ENCODE peak calls at places on chromosomes 12 and 14, in four cellular contexts. P is ascending aorta, Z is cardiac muscle cell, X is mucosa of descending colon. C is an unnamed sample. For H3K4me1 and H3K9me3, the result is how much of the 10 kb centered on the place peaks cover.

GRCh38 chr12:15590180-15590826 is 198.9 kb downstream of the EPS8 start:
- DNase-seq in P (peak), Z (peak), X (no peak), C (peak)

GRCh38 chr12:28409892-28410291 is 219.6 kb downstream of the CCDC91 start:
- DNase-seq in P (no peak), Z (peak), X (no peak), C (no peak)

GRCh38 chr12:108804361-108804949 is 52.9 kb downstream of the SSH1 start:
- DNase-seq in P (peak), Z (peak), X (peak), C (no peak)

GRCh38 chr12:43761535-43761934 is 2.8 kb downstream of the IRAK4 start:
- DNase-seq in P (no peak), Z (no peak), X (no peak), C (no peak)

GRCh38 chr14:37253905-37254304 is 56.2 kb downstream of the MIPOL1 start:
- DNase-seq in P (no peak), Z (peak), X (no peak), C (no peak)

GRCh38 chr12:69999561-69999960 is 174.5 kb downstream of the MYRFL start:
- DNase-seq in P (no peak), Z (no peak), X (no peak), C (no peak)

GRCh38 chr12:124497039-124497438 is 70.4 kb downstream of the NCOR2 start:
- DNase-seq in P (peak), Z (peak), X (no peak), C (peak)

GRCh38 chr12:106986135-106986534 is 811 bp downstream of the MTERF2 start:
- DNase-seq in P (no peak), Z (no peak), X (no peak), C (no peak)

GRCh38 chr12:61452076-61452475 is 808.1 kb upstream of the USP15 start:
- DNase-seq in P (no peak), Z (no peak), X (no peak), C (no peak)

GRCh38 chr12:32290411-32290810 is 108.9 kb upstream of the FGD4 start:
- DNase-seq in P (no peak), Z (peak), X (no peak), C (no peak)

GRCh38 chr14:101451166-101451565 is 110.1 kb upstream of the DIO3 start:
- DNase-seq in P (no peak), Z (no peak), X (no peak), C (no peak)

GRCh38 chr14:94515856-94516255 is 6.6 kb upstream of the SERPINA12 start:
- DNase-seq in P (no peak), Z (no peak), X (no peak), C (no peak)

GRCh38 chr12:119006749-119007148 is 25.4 kb downstream of the SRRM4 start:
- DNase-seq in P (no peak), Z (no peak), X (no peak), C (no peak)

GRCh38 chr14:103728721-103729120 is 13.1 kb downstream of the ZFYVE21 start:
- DNase-seq in P (no peak), Z (no peak), X (peak), C (no peak)

GRCh38 chr14:103728141-103728540 is 12.5 kb downstream of the ZFYVE21 start:
- DNase-seq in P (no peak), Z (no peak), X (peak), C (no peak)

GRCh38 chr14:103725739-103726395 is 10.3 kb downstream of the ZFYVE21 start:
- DNase-seq in P (no peak), Z (no peak), X (no peak), C (no peak)

GRCh38 chr14:103726474-103726873 is 10.9 kb downstream of the ZFYVE21 start:
- DNase-seq in P (no peak), Z (no peak), X (no peak), C (peak)

GRCh38 chr14:103727313-103728000 is 11.8 kb downstream of the ZFYVE21 start:
- DNase-seq in P (no peak), Z (no peak), X (peak), C (no peak)
- H3K4me1 ChIP-seq in P (under half), Z (under half), X (under half), C (under half)

GRCh38 chr12:133234971-133235370 is 706 bp downstream of the ANHX start:
- DNase-seq in P (no peak), Z (no peak), X (no peak), C (no peak)
- H3K9me3 ChIP-seq in P (under half), Z (under half), X (half or more), C (under half)

DNA sequence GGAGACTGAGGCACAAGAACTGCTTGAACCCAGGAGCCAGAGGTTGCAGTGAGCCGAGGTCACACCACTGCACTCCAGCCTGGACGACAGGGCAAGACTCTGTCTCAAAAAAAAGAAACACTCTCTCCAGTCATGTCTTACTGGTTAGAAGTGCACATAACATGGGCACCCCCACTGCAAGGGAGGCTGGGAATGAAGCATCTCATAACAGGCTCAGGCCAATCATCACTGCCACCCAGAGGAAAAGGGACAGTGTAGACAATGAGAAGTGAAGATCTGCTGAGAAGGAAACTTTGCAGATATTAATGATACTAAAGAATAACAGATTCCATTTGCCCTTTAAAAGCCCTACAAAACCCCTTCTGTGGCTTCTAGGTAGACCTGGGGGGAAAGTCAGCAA is 66.9 kb downstream of the ITPK1 start:
- DNase-seq in P (no peak), Z (no peak), X (no peak), C (no peak)
- H3K4me1 ChIP-seq in P (under half), Z (half or more), X (half or more), C (under half)

GRCh38 chr14:23624830-23625404 is 11.2 kb upstream of the DHRS2 start:
- DNase-seq in P (no peak), Z (no peak), X (no peak), C (no peak)
- H3K9me3 ChIP-seq in P (under half), Z (under half), X (under half), C (under half)

GRCh38 chr12:13135336-13136178 is 32.1 kb upstream of the GSG1 start:
- DNase-seq in P (peak), Z (peak), X (peak), C (peak)
- H3K4me1 ChIP-seq in P (under half), Z (under half), X (under half), C (under half)

GRCh38 chr12:56884421-56884820 is 49.8 kb downstream of the SDR9C7 start:
- DNase-seq in P (no peak), Z (no peak), X (no peak), C (no peak)
- H3K9me3 ChIP-seq in P (under half), Z (under half), X (under half), C (under half)

DNA sequence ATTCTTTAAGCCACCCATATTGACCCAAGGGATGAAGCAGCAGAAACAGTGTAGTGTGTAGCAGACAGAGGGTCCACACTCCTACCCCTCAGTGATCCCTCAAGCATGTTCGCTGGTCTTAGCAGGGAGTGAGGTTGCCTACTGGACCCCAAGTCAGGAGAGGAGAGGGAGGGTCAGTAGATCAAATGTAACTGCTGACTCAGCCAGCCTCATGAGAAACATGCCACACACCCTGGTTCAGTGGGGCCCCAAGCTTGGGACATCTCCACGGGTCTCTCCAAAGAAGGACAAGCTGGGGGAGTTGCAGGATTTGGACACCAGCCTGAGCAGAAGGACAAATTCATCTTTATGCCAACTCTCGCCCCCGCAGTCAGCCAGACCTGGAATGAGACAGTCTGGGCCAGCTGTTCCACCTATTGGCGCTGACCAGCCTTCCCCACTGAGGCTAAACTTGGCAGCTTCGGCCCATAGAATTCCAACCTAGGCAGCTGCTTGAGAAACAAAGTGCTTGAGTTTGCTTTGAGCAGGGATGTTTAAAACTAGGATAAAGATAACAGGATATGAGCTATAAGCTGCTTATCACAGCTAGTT is 66.0 kb upstream of the ACTN1 start:
- DNase-seq in P (peak), Z (peak), X (no peak), C (no peak)
- H3K4me1 ChIP-seq in P (under half), Z (under half), X (under half), C (under half)

GRCh38 chr14:104472073-104472472 is 107.5 kb upstream of the C14orf180 start:
- DNase-seq in P (no peak), Z (no peak), X (no peak), C (no peak)
- H3K9me3 ChIP-seq in P (under half), Z (under half), X (under half), C (under half)

GRCh38 chr12:49094104-49094948 is at the start of gene DHH:
- DNase-seq in P (no peak), Z (peak), X (peak), C (peak)

GRCh38 chr12:49093746-49094103 is 876 bp downstream of the DHH start:
- DNase-seq in P (no peak), Z (no peak), X (no peak), C (no peak)

GRCh38 chr12:49092816-49093406 is 1.7 kb downstream of the DHH start:
- DNase-seq in P (no peak), Z (no peak), X (no peak), C (no peak)

GRCh38 chr12:49097381-49097780 is 2.8 kb upstream of the DHH start:
- DNase-seq in P (no peak), Z (no peak), X (no peak), C (no peak)

GRCh38 chr12:49094966-49095365 is 365 bp upstream of the DHH start:
- DNase-seq in P (no peak), Z (no peak), X (no peak), C (no peak)
- H3K4me1 ChIP-seq in P (under half), Z (under half), X (under half), C (under half)

DNA sequence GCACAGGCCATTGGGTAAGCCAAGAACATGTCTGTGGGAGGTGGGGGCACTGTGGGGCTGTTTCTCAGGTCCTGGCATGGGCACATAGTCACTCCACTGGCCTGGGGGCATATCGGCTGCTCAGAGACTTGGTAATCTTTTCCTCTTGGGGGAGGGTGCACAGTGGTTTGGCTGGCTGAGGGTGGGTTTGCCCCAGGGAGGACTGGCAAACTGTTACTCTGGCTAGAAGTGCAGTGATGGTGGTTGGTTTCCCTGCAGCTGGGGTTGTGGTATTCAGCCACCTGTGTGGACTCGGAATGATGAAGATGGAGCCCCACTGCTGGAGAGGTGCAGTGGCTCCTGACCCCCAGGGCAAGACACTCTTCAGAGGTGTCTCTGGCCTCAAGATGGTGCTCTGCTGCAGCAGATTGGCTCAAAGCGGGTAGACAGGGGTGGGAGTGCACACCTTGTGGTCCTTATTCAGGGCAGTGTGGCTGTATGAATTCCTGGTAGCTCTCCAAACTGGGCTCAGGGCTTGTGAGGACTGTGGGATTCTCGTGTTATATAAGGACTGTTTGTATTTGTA is 74.1 kb upstream of the DDHD1 start:
- DNase-seq in P (no peak), Z (no peak), X (no peak), C (no peak)
- H3K9me3 ChIP-seq in P (under half), Z (under half), X (under half), C (under half)

C was measured in pancreas.